ENCODE peak calls at places on chromosomes 1 and 21, in nine cellular contexts. R is keratinocyte, G is hepatocyte, F is IMR-90, P is endothelial cell of umbilical vein, V is PC-3, D is fibroblast of lung, I is H9, N is A549. H is an unnamed sample. For H3K9me3, the result is how much of the 10 kb centered on the place peaks cover.

GRCh38 chr1:4963251-4963650 is 308.8 kb downstream of the AJAP1 start:
- DNase-seq in R (no peak), G (peak), F (no peak), P (no peak), V (peak), D (no peak), I (no peak), N (peak), H (no peak)

GRCh38 chr1:246705368-246705767 is 18.8 kb upstream of the SCCPDH start:
- DNase-seq in R (peak), G (no peak), F (peak), P (no peak), V (peak), D (peak), I (no peak), N (peak), H (no peak)

GRCh38 chr1:190043655-190044054 is 434.0 kb downstream of the BRINP3 start:
- DNase-seq in R (no peak), G (no peak), F (no peak), P (no peak), V (no peak), D (no peak), I (no peak), N (no peak), H (no peak)

GRCh38 chr1:201145132-201145531 is 9.1 kb downstream of the TMEM9 start:
- DNase-seq in R (no peak), G (no peak), F (no peak), P (no peak), V (no peak), D (no peak), I (no peak), N (no peak), H (no peak)

GRCh38 chr1:226093621-226094020 is 31.1 kb downstream of the H3-3A start:
- DNase-seq in R (no peak), G (no peak), F (no peak), P (no peak), V (no peak), D (no peak), I (no peak), N (no peak), H (no peak)

GRCh38 chr1:65164633-65165032 is 16.6 kb downstream of the AK4 start:
- DNase-seq in R (no peak), G (no peak), F (no peak), P (no peak), V (no peak), D (no peak), I (no peak), N (no peak), H (no peak)

GRCh38 chr1:220670365-220670764 is 19.8 kb upstream of the C1orf115 start:
- DNase-seq in R (no peak), G (no peak), F (no peak), P (no peak), V (no peak), D (no peak), I (no peak), N (no peak), H (no peak)

GRCh38 chr21:42277593-42277992 is 37.6 kb downstream of the TFF3 start:
- DNase-seq in R (no peak), G (no peak), F (peak), P (peak), V (no peak), D (no peak), I (no peak), N (no peak), H (no peak)

GRCh38 chr1:163039694-163040093 is 29.5 kb upstream of the RGS4 start:
- DNase-seq in R (no peak), G (no peak), F (no peak), P (no peak), V (no peak), D (no peak), I (no peak), N (no peak), H (no peak)

GRCh38 chr1:59686170-59686569 is 128.6 kb upstream of the HOOK1 start:
- DNase-seq in R (no peak), G (no peak), F (no peak), P (no peak), V (peak), D (peak), I (no peak), N (no peak), H (no peak)

GRCh38 chr1:201766117-201766863 is 62.7 kb upstream of the IPO9 start:
- DNase-seq in R (no peak), G (no peak), F (peak), P (no peak), V (peak), D (peak), I (no peak), N (no peak), H (no peak)

GRCh38 chr1:147676306-147677085 is 6.2 kb upstream of the ACP6 start:
- DNase-seq in R (no peak), G (peak), F (peak), P (peak), V (peak), D (peak), I (no peak), N (peak), H (peak)

GRCh38 chr1:115186871-115187270 is 97.6 kb upstream of the TSPAN2 start:
- DNase-seq in R (no peak), G (no peak), F (no peak), P (no peak), V (no peak), D (no peak), I (no peak), N (no peak), H (no peak)

GRCh38 chr1:91553196-91553595 is 52.5 kb downstream of the CDC7 start:
- DNase-seq in R (no peak), G (no peak), F (peak), P (no peak), V (peak), D (peak), I (no peak), N (no peak), H (peak)

GRCh38 chr1:12182410-12182946 is 15.7 kb downstream of the TNFRSF1B start:
- DNase-seq in R (no peak), G (no peak), F (no peak), P (no peak), V (no peak), D (no peak), I (no peak), N (no peak), H (no peak)

GRCh38 chr1:36450919-36451305 is 661 bp upstream of the OSCP1 start:
- DNase-seq in R (no peak), G (no peak), F (no peak), P (no peak), V (no peak), D (no peak), I (no peak), N (no peak), H (no peak)

GRCh38 chr1:211731456-211732275 is 56.2 kb upstream of the NEK2 start:
- DNase-seq in R (no peak), G (no peak), F (no peak), P (no peak), V (no peak), D (no peak), I (no peak), N (no peak), H (no peak)

GRCh38 chr1:147717706-147718097 is 42.7 kb downstream of the GJA5 start:
- DNase-seq in R (no peak), G (no peak), F (no peak), P (no peak), V (peak), D (no peak), I (no peak), N (no peak), H (peak)

GRCh38 chr1:57470028-57470427 is 46.2 kb upstream of the DAB1 start:
- DNase-seq in R (no peak), G (no peak), F (peak), P (no peak), V (no peak), D (peak), I (no peak), N (no peak), H (no peak)

GRCh38 chr1:22176258-22176657 is 33.4 kb upstream of the WNT4 start:
- DNase-seq in R (no peak), G (no peak), F (no peak), P (no peak), V (no peak), D (no peak), I (no peak), N (no peak), H (no peak)

GRCh38 chr1:193141804-193142203 is 20.0 kb downstream of the CDC73 start:
- DNase-seq in R (no peak), G (no peak), F (no peak), P (no peak), V (no peak), D (no peak), I (no peak), N (no peak), H (no peak)

GRCh38 chr21:36499578-36500471 is 19.9 kb upstream of the CLDN14 start:
- DNase-seq in R (no peak), G (no peak), F (no peak), P (no peak), V (peak), D (peak), I (no peak), N (no peak), H (no peak)

GRCh38 chr1:198088360-198089071 is 68.3 kb upstream of the NEK7 start:
- DNase-seq in R (no peak), G (peak), F (peak), P (peak), V (peak), D (peak), I (no peak), N (peak), H (peak)

GRCh38 chr1:28927442-28928305 is 13.3 kb downstream of the EPB41 start:
- DNase-seq in R (no peak), G (no peak), F (peak), P (peak), V (no peak), D (peak), I (no peak), N (no peak), H (no peak)

GRCh38 chr1:248812736-248813425 is 12.8 kb downstream of the SH3BP5L start:
- DNase-seq in R (no peak), G (no peak), F (no peak), P (no peak), V (no peak), D (no peak), I (no peak), N (no peak), H (no peak)

GRCh38 chr1:36669297-36669696 is 186.6 kb upstream of the CSF3R start:
- DNase-seq in R (no peak), G (no peak), F (no peak), P (no peak), V (no peak), D (no peak), I (no peak), N (no peak), H (no peak)

GRCh38 chr1:179079113-179079761 is 2.6 kb upstream of the TOR3A start:
- DNase-seq in R (no peak), G (peak), F (peak), P (peak), V (peak), D (peak), I (peak), N (peak), H (peak)

GRCh38 chr1:234899041-234899787 is 229.4 kb downstream of the TOMM20 start:
- DNase-seq in R (no peak), G (peak), F (peak), P (peak), V (peak), D (no peak), I (no peak), N (no peak), H (peak)

GRCh38 chr1:167739752-167740151 is 18.0 kb downstream of the MPZL1 start:
- DNase-seq in R (no peak), G (peak), F (no peak), P (no peak), V (no peak), D (no peak), I (no peak), N (no peak), H (no peak)

GRCh38 chr1:156154317-156154749 is 948 bp downstream of the SEMA4A start:
- DNase-seq in R (no peak), G (no peak), F (no peak), P (no peak), V (no peak), D (no peak), I (no peak), N (no peak), H (no peak)

GRCh38 chr1:88079036-88079435 is 605.0 kb upstream of the PKN2 start:
- DNase-seq in R (no peak), G (no peak), F (peak), P (peak), V (peak), D (peak), I (peak), N (no peak), H (no peak)

GRCh38 chr1:15510611-15511405 is 13.2 kb downstream of the CASP9 start:
- DNase-seq in R (no peak), G (no peak), F (peak), P (no peak), V (peak), D (no peak), I (no peak), N (no peak), H (no peak)

GRCh38 chr1:154351363-154352068 is 26.2 kb downstream of the ATP8B2 start:
- DNase-seq in R (no peak), G (peak), F (no peak), P (no peak), V (no peak), D (no peak), I (no peak), N (peak), H (no peak)

GRCh38 chr1:169809370-169810095 is 14.8 kb upstream of the METTL18 start:
- DNase-seq in R (no peak), G (peak), F (peak), P (peak), V (peak), D (peak), I (no peak), N (peak), H (no peak)

GRCh38 chr1:32765561-32766327 is 51.4 kb downstream of the YARS1 start:
- DNase-seq in R (no peak), G (peak), F (no peak), P (no peak), V (no peak), D (no peak), I (peak), N (no peak), H (no peak)

DNA sequence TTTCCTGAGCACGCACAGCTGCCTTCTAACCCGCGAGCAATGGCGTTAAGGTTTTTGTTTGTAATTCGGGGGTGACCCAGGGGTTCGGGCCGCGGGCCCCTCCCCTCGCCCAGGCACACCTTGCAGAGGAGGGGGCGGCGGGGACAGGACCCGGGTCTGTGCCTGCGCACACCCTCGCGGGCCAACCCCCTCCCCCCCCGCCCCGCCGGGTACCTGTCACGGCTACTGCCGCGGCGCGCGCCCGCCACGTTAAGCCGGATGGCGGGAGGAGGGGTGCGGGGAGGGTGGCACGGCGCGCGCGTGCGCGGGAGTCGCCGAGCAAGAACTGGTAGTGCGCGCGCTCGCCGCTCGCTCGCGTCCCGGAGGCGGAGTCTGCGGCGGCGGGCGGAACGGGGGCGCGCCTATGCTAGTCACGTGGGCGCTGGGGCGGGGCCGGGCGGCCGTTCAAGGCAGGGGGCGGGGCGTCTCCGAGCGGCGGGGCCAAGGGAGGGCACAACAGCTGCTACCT is at the start of gene TPTE:
- DNase-seq in R (no peak), G (no peak), F (no peak), P (no peak), V (no peak), D (no peak), I (no peak), N (no peak), H (no peak)
- H3K9me3 ChIP-seq in R (under half), G (under half), F (under half), P (under half), V (under half), D (under half), I (half or more), N (under half), H (under half)

DNA sequence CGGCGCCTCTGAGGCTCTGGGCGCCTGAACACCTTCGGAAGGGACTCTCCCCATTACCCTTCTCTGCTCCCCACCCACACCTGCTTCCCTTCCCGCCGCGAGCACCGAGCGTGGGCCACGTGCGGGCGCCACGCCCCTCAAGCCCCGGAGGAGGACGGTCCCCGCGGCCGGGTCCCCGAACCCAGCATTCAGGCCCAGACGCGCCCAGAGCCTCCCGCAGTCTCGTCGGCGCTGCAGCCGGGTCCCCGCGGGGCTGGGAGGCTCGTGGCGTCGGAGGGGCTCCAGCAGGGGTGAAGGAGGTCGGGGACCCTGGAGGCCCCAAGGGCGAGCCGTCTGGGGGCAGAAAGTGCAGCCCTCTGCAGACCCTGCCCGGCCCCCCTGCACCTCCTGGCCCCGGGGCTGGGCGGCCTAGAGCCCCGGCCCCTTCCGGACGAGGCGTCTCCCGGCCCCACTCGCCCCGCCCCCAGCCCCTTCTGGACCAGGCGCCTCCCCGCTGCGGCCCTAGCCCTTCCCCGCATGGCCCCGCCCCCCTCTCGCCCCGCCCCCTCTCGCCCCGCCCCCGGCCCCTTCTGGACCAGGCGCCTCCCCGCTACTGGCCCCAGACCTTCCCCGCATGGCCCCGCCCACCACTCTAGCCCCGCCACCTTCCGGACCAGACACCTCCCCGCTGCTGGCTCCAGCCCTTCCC is 378 bp upstream of the SMIM1 start:
- DNase-seq in R (peak), G (peak), F (peak), P (peak), V (peak), D (peak), I (peak), N (peak), H (peak)
- H3K4me2 ChIP-seq in R (peak), G (peak), F (peak), P (peak), V (peak), D (peak), I (peak), N (peak), H (peak)

DNA sequence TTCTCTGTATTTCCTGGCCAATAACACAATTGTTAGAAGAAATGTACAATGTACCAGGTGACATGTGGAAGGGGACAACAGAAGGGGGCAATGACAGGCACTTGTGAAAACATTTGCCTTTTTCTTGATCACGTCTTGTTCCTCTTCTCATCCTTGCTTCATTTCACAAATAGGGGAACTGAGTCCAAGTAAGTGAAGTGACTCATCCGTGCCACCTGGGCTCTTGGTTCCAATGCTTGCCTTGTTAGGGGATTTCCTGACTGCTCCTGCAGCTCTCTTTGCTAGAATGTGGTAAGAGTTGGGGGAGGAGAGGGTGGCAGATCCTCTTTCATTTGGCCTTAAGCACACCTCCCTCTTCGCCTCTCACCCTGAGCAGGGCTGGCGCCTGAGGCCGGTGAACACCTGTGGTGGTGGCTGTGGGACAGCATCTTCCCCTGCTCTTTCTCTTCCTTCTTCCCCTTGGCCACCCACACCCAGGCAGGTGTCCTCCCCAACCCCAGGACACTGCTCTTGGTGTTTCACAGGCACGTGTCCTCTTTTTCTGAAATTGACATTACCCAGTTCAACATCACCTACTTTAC is 2.2 kb upstream of the RHEX start:
- DNase-seq in R (peak), G (no peak), F (peak), P (no peak), V (peak), D (no peak), I (no peak), N (no peak), H (peak)
- TF ChIP-seq CTCF in R (no peak), G (no peak), F (no peak), P (no peak), V (no peak), D (no peak), I (no peak), N (no peak), H (no peak)

DNA sequence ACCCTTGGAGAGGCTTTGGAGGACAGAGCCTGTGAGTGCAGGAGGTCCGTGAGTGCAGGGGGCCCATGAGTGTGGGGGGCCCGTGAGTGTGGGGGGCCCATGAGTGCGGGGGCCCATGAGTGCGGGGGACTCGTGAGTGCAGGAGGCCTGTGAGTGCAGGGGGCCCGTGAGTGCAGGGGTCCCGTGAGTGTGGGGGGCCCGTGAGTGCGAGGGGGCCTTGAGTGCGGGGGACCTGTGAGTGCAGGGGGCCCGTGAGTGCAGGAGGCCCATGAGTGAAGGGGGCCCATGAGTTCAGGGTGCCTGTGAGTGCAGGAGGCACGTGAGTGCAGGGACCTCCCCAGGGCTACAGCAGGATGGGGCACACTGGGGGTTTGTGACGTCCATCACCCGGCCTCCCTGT is 108.3 kb upstream of the TTC34 start:
- DNase-seq in R (no peak), G (no peak), F (no peak), P (no peak), V (no peak), D (no peak), I (no peak), N (no peak), H (no peak)
- H3K9me3 ChIP-seq in R (under half), G (under half), F (half or more), P (under half), V (under half), D (under half), I (half or more), N (under half), H (under half)

GRCh38 chr1:2479186-2479585 is 3.1 kb downstream of the PLCH2 start:
- DNase-seq in R (no peak), G (no peak), F (no peak), P (no peak), V (no peak), D (no peak), I (no peak), N (no peak), H (no peak)

GRCh38 chr1:2476066-2476999 is at the start of gene PLCH2:
- DNase-seq in R (no peak), G (no peak), F (no peak), P (no peak), V (no peak), D (no peak), I (no peak), N (no peak), H (no peak)

GRCh38 chr1:2478100-2478499 is 2.0 kb downstream of the PLCH2 start:
- DNase-seq in R (no peak), G (peak), F (no peak), P (no peak), V (no peak), D (no peak), I (no peak), N (no peak), H (no peak)

GRCh38 chr1:2475571-2475970 is 518 bp upstream of the PLCH2 start:
- DNase-seq in R (no peak), G (no peak), F (no peak), P (no peak), V (no peak), D (no peak), I (no peak), N (no peak), H (no peak)

DNA sequence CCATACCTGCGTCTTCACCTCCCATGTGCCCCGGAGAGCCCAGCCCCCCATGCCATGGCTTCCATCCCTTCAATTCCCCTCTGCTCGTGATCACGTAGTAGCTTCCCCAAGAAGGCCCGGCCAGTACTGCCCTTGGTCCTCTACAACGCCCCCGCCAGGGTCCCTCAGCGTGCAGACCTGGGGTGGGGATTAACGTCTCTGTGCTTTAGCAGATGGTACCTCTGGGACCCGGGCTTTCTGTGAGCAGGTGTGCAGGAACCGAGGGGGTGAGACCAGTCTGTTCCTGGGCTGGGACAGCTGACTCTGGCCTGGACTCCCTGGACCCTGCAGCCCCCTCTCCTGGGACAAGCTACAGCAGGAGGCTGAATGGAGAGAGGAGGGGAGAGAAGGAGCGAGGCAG is 1.2 kb downstream of the PLCH2 start:
- DNase-seq in R (no peak), G (no peak), F (no peak), P (no peak), V (no peak), D (no peak), I (no peak), N (no peak), H (no peak)
- H3K4me2 ChIP-seq in R (no peak), G (no peak), F (no peak), P (no peak), V (no peak), D (no peak), I (no peak), N (no peak), H (no peak)

H was measured in PC-9.